ENCODE peak calls at places on chromosomes 5 and 9, in five cellular contexts. D, E, A, N and J are unnamed samples.

GRCh38 chr5:172771439-172772111 is 580 bp upstream of the DUSP1 start:
- DNase-seq in D (no peak), E (no peak), A (no peak), N (no peak), J (peak)

GRCh38 chr5:173315495-173316352 is 12.5 kb downstream of the STC2 start:
- DNase-seq in D (no peak), E (peak), A (no peak), N (no peak), J (no peak)

GRCh38 chr9:137437691-137438590 is 3.2 kb downstream of the ENTPD8 start:
- DNase-seq in D (no peak), E (no peak), A (peak), N (peak), J (no peak)

GRCh38 chr9:108296056-108296455 is 559.7 kb downstream of the ACTL7B start:
- DNase-seq in D (no peak), E (peak), A (no peak), N (no peak), J (no peak)

GRCh38 chr5:40511801-40512200 is 167.9 kb upstream of the PTGER4 start:
- DNase-seq in D (no peak), E (no peak), A (no peak), N (no peak), J (no peak)

GRCh38 chr5:99955962-99956361 is 579.2 kb upstream of the FAM174A start:
- DNase-seq in D (no peak), E (no peak), A (no peak), N (peak), J (no peak)

GRCh38 chr5:86465052-86465838 is 152.5 kb upstream of the COX7C start:
- DNase-seq in D (no peak), E (no peak), A (no peak), N (no peak), J (no peak)

GRCh38 chr5:72180925-72181324 is 73.7 kb downstream of the MAP1B start:
- DNase-seq in D (no peak), E (no peak), A (no peak), N (no peak), J (no peak)

GRCh38 chr9:132755096-132755495 is 84.8 kb downstream of the GTF3C4 start:
- DNase-seq in D (no peak), E (no peak), A (no peak), N (peak), J (no peak)

GRCh38 chr9:31807574-31808256 is 576.7 kb upstream of the ACO1 start:
- DNase-seq in D (no peak), E (no peak), A (no peak), N (no peak), J (no peak)

GRCh38 chr9:114805670-114806551 is at the start of gene TNFSF15:
- DNase-seq in D (peak), E (no peak), A (peak), N (peak), J (peak)
- TF ChIP-seq CTCF in D (no peak), E (no peak), A (no peak), N (no peak), J (no peak)

DNA sequence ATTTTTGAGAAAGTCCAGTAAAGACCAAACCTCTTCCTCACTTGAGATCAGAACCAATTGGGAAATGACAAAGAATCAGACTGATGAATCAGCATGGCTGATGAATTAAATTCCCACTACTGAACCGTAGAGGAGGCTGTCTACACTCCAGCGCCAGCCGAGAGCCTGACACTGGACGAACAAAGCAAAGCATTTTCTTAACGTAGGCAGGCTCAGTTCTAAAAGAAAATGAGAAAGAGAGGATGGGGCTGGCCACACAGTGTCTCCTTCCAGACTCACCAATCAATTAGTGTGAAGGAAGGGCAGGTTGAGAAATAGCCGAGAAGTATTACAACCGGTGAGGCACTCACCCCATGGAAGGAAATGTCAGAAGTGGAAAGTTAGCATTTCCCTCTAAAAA is 49.4 kb downstream of the ITGA1 start:
- DNase-seq in D (no peak), E (no peak), A (no peak), N (no peak), J (no peak)
- TF ChIP-seq CTCF in D (no peak), E (peak), A (peak), N (no peak), J (no peak)

DNA sequence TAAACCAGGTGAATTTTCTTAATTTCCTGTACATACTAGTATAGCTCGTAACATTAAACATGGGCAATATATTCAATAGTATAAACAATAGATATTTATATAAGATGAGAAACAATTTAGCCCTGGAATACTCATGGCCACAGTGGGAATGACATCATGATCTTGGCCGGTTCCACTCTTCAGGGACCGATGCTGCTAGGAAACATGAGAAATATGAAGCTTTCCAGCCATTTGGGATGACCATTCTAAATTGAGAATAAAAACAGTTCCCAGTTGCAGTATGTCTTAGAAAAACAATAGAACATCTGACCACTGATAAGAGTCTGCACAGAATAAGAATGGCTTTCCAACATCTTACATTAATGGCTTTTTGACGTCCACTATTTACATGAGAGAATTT is 33.3 kb upstream of the SLCO6A1 start:
- DNase-seq in D (no peak), E (no peak), A (no peak), N (no peak), J (no peak)
- TF ChIP-seq CTCF in D (no peak), E (no peak), A (no peak), N (no peak), J (no peak)

GRCh38 chr5:132490484-132491367 is at the start of gene IRF1:
- DNase-seq in D (peak), E (peak), A (peak), N (peak), J (peak)
- TF ChIP-seq CTCF in D (no peak), E (no peak), A (no peak), N (peak), J (no peak)

GRCh38 chr9:30774326-30774725 is 1610.1 kb upstream of the ACO1 start:
- DNase-seq in D (no peak), E (no peak), A (no peak), N (no peak), J (no peak)
- TF ChIP-seq CTCF in D (no peak), E (no peak), A (no peak), N (no peak), J (no peak)

GRCh38 chr5:41636605-41637004 is 126.2 kb upstream of the PLCXD3 start:
- DNase-seq in D (no peak), E (peak), A (no peak), N (no peak), J (peak)

GRCh38 chr5:41637424-41637823 is 127.0 kb upstream of the PLCXD3 start:
- DNase-seq in D (no peak), E (no peak), A (no peak), N (no peak), J (no peak)

GRCh38 chr5:41641621-41642020 is 131.2 kb upstream of the PLCXD3 start:
- DNase-seq in D (no peak), E (peak), A (no peak), N (no peak), J (no peak)

GRCh38 chr5:41638685-41639084 is 128.3 kb upstream of the PLCXD3 start:
- DNase-seq in D (no peak), E (no peak), A (no peak), N (no peak), J (no peak)

GRCh38 chr5:41637869-41638268 is 127.5 kb upstream of the PLCXD3 start:
- DNase-seq in D (no peak), E (no peak), A (no peak), N (no peak), J (no peak)
- TF ChIP-seq CTCF in D (peak), E (peak), A (no peak), N (no peak), J (no peak)

GRCh38 chr9:134278286-134278685 is 48.0 kb upstream of the RXRA start:
- DNase-seq in D (no peak), E (no peak), A (no peak), N (no peak), J (no peak)

GRCh38 chr9:134276463-134277245 is 49.6 kb upstream of the RXRA start:
- DNase-seq in D (no peak), E (no peak), A (no peak), N (no peak), J (no peak)

GRCh38 chr9:134273647-134274046 is 52.6 kb upstream of the RXRA start:
- DNase-seq in D (no peak), E (no peak), A (no peak), N (no peak), J (no peak)

GRCh38 chr9:134272302-134273023 is 53.8 kb upstream of the RXRA start:
- DNase-seq in D (no peak), E (no peak), A (peak), N (no peak), J (no peak)

DNA sequence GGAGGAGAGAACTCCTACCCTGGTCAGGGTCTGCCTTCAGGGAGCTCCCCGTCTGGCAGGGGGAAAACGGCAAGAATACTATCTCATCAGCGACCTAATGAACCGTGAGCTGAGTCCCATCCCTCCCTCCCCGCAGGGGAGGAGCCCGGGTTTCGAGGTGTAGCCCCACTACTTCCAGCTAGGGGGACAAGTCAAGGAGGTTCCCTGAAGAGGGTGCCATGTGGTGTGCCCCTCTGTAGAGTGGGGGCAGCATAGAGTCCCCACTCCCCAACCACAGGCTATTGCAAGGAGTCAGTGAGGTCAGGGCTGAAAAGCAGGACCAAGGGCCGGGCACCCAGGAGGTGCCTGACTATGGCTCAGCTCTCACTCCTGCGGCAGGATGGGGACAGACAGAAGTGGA is 50.9 kb upstream of the RXRA start:
- DNase-seq in D (no peak), E (no peak), A (no peak), N (no peak), J (no peak)
- TF ChIP-seq CTCF in D (no peak), E (no peak), A (no peak), N (no peak), J (no peak)

DNA sequence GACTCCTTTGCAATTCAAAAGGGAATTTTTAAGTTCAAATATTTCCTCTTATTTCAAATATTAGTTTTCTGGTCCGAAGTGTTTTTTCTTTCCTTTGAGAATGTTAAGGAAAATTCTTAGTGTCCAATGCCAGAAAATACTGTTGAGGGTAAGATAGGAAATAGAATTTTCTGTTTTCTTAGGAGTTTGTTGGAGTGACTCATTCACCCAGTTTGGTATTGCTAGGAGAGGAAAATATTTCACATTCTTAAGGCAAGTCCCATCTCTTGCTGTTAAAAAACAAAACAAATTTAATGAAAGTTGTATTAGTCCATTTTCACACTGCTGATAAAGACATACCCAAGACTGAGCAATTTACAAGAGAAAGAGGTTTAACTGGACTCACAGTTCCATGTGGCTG is 349.2 kb upstream of the ADAMTSL1 start:
- DNase-seq in D (no peak), E (peak), A (no peak), N (no peak), J (no peak)
- TF ChIP-seq CTCF in D (no peak), E (no peak), A (no peak), N (no peak), J (no peak)

GRCh38 chr9:83992407-83992806 is 11.8 kb downstream of the RMI1 start:
- DNase-seq in D (no peak), E (peak), A (no peak), N (no peak), J (no peak)
- TF ChIP-seq CTCF in D (no peak), E (peak), A (no peak), N (no peak), J (no peak)

DNA sequence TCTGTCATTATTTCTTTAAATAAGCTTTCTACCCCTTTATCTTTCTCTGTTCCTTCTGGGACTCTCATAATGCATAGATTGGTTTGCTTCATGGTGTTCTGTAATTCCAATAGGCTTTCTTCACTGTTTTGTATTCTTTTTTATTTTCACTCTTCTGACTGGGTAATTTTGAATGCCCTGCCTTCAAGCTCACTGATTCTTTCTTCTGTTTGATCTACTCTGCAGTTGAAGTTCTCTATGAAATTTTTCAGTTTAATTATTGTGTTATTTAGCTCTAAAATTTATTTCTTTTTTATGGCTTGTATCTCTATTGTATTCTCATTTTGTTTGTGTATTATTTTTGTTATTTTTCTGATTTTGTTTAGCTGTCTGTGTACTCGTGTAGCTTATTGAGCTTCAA is 89.3 kb upstream of the SLCO4C1 start:
- DNase-seq in D (no peak), E (no peak), A (no peak), N (no peak), J (no peak)
- TF ChIP-seq CTCF in D (no peak), E (no peak), A (no peak), N (no peak), J (no peak)